ENCODE peak calls at places on chromosomes 4 and X, in five cellular contexts. One of them, this sample, is unnamed.

GRCh38 chr4:37584530-37585060 is 101.6 kb downstream of the RELL1 start:
- DNase-seq in stimulated activated CD8-positive, alpha-beta memory T cell treated with anti-CD3 and anti-CD28 coated beads, Interleukin-7, amount 100 ng/mL, for 24 hours: no peak
- DNase-seq in astrocyte: no peak
- DNase-seq in stimulated activated CD4-positive, alpha-beta T cell treated with anti-CD3 and anti-CD28 coated beads, Interleukin-15, amount 100 ng/mL, for 1 hour: no peak
- DNase-seq in left lung: no peak
- DNase-seq in this sample: no peak

GRCh38 chr4:21447320-21448055 is 501.1 kb downstream of the KCNIP4 start:
- DNase-seq in stimulated activated CD8-positive, alpha-beta memory T cell treated with anti-CD3 and anti-CD28 coated beads, Interleukin-7, amount 100 ng/mL, for 24 hours: no peak
- DNase-seq in astrocyte: no peak
- DNase-seq in stimulated activated CD4-positive, alpha-beta T cell treated with anti-CD3 and anti-CD28 coated beads, Interleukin-15, amount 100 ng/mL, for 1 hour: no peak
- DNase-seq in left lung: no peak
- DNase-seq in this sample: no peak

GRCh38 chr4:1044469-1045192 is 33.2 kb downstream of the FGFRL1 start:
- DNase-seq in stimulated activated CD8-positive, alpha-beta memory T cell treated with anti-CD3 and anti-CD28 coated beads, Interleukin-7, amount 100 ng/mL, for 24 hours: no peak
- DNase-seq in astrocyte: no peak
- DNase-seq in stimulated activated CD4-positive, alpha-beta T cell treated with anti-CD3 and anti-CD28 coated beads, Interleukin-15, amount 100 ng/mL, for 1 hour: no peak
- DNase-seq in left lung: peak
- DNase-seq in this sample: peak

GRCh38 chr4:3285558-3286334 is 7.1 kb upstream of the RGS12 start:
- DNase-seq in stimulated activated CD8-positive, alpha-beta memory T cell treated with anti-CD3 and anti-CD28 coated beads, Interleukin-7, amount 100 ng/mL, for 24 hours: no peak
- DNase-seq in astrocyte: peak
- DNase-seq in stimulated activated CD4-positive, alpha-beta T cell treated with anti-CD3 and anti-CD28 coated beads, Interleukin-15, amount 100 ng/mL, for 1 hour: no peak
- DNase-seq in left lung: peak
- DNase-seq in this sample: peak

GRCh38 chr4:110970642-110971041 is 347.8 kb upstream of the PITX2 start:
- DNase-seq in stimulated activated CD8-positive, alpha-beta memory T cell treated with anti-CD3 and anti-CD28 coated beads, Interleukin-7, amount 100 ng/mL, for 24 hours: no peak
- DNase-seq in astrocyte: peak
- DNase-seq in stimulated activated CD4-positive, alpha-beta T cell treated with anti-CD3 and anti-CD28 coated beads, Interleukin-15, amount 100 ng/mL, for 1 hour: no peak
- DNase-seq in left lung: no peak
- DNase-seq in this sample: no peak

GRCh38 chr4:151358266-151358665 is 32.9 kb upstream of the SH3D19 start:
- DNase-seq in stimulated activated CD8-positive, alpha-beta memory T cell treated with anti-CD3 and anti-CD28 coated beads, Interleukin-7, amount 100 ng/mL, for 24 hours: no peak
- DNase-seq in astrocyte: no peak
- DNase-seq in stimulated activated CD4-positive, alpha-beta T cell treated with anti-CD3 and anti-CD28 coated beads, Interleukin-15, amount 100 ng/mL, for 1 hour: no peak
- DNase-seq in left lung: no peak
- DNase-seq in this sample: no peak

GRCh38 chr4:164383187-164384181 is 370.4 kb upstream of the SMIM31 start:
- DNase-seq in stimulated activated CD8-positive, alpha-beta memory T cell treated with anti-CD3 and anti-CD28 coated beads, Interleukin-7, amount 100 ng/mL, for 24 hours: no peak
- DNase-seq in astrocyte: peak
- DNase-seq in stimulated activated CD4-positive, alpha-beta T cell treated with anti-CD3 and anti-CD28 coated beads, Interleukin-15, amount 100 ng/mL, for 1 hour: no peak
- DNase-seq in left lung: no peak
- DNase-seq in this sample: no peak

GRCh38 chr4:152100378-152101201 is 339.8 kb upstream of the GATB start:
- DNase-seq in stimulated activated CD8-positive, alpha-beta memory T cell treated with anti-CD3 and anti-CD28 coated beads, Interleukin-7, amount 100 ng/mL, for 24 hours: peak
- DNase-seq in astrocyte: no peak
- DNase-seq in stimulated activated CD4-positive, alpha-beta T cell treated with anti-CD3 and anti-CD28 coated beads, Interleukin-15, amount 100 ng/mL, for 1 hour: peak
- DNase-seq in left lung: no peak
- DNase-seq in this sample: no peak

GRCh38 chrX:16826207-16826606 is 39.9 kb downstream of the TXLNG start:
- DNase-seq in stimulated activated CD8-positive, alpha-beta memory T cell treated with anti-CD3 and anti-CD28 coated beads, Interleukin-7, amount 100 ng/mL, for 24 hours: no peak
- DNase-seq in astrocyte: peak
- DNase-seq in stimulated activated CD4-positive, alpha-beta T cell treated with anti-CD3 and anti-CD28 coated beads, Interleukin-15, amount 100 ng/mL, for 1 hour: no peak
- DNase-seq in left lung: no peak
- DNase-seq in this sample: no peak

GRCh38 chr4:2436301-2436700 is 17.5 kb downstream of the CFAP99 start:
- DNase-seq in stimulated activated CD8-positive, alpha-beta memory T cell treated with anti-CD3 and anti-CD28 coated beads, Interleukin-7, amount 100 ng/mL, for 24 hours: no peak
- DNase-seq in astrocyte: no peak
- DNase-seq in stimulated activated CD4-positive, alpha-beta T cell treated with anti-CD3 and anti-CD28 coated beads, Interleukin-15, amount 100 ng/mL, for 1 hour: no peak
- DNase-seq in left lung: no peak
- DNase-seq in this sample: no peak

GRCh38 chrX:11458175-11458574 is 165.0 kb downstream of the AMELX start:
- DNase-seq in stimulated activated CD8-positive, alpha-beta memory T cell treated with anti-CD3 and anti-CD28 coated beads, Interleukin-7, amount 100 ng/mL, for 24 hours: no peak
- DNase-seq in astrocyte: peak
- DNase-seq in stimulated activated CD4-positive, alpha-beta T cell treated with anti-CD3 and anti-CD28 coated beads, Interleukin-15, amount 100 ng/mL, for 1 hour: no peak
- DNase-seq in left lung: no peak
- DNase-seq in this sample: no peak

GRCh38 chr4:185801471-185801870 is 10.5 kb downstream of the SORBS2 start:
- DNase-seq in stimulated activated CD8-positive, alpha-beta memory T cell treated with anti-CD3 and anti-CD28 coated beads, Interleukin-7, amount 100 ng/mL, for 24 hours: no peak
- DNase-seq in astrocyte: no peak
- DNase-seq in stimulated activated CD4-positive, alpha-beta T cell treated with anti-CD3 and anti-CD28 coated beads, Interleukin-15, amount 100 ng/mL, for 1 hour: no peak
- DNase-seq in left lung: no peak
- DNase-seq in this sample: no peak

GRCh38 chr4:150336676-150337412 is 245.1 kb upstream of the MAB21L2 start:
- DNase-seq in stimulated activated CD8-positive, alpha-beta memory T cell treated with anti-CD3 and anti-CD28 coated beads, Interleukin-7, amount 100 ng/mL, for 24 hours: no peak
- DNase-seq in astrocyte: no peak
- DNase-seq in stimulated activated CD4-positive, alpha-beta T cell treated with anti-CD3 and anti-CD28 coated beads, Interleukin-15, amount 100 ng/mL, for 1 hour: no peak
- DNase-seq in left lung: no peak
- DNase-seq in this sample: no peak

GRCh38 chrX:46447384-46447783 is 97.8 kb downstream of the ZNF674 start:
- DNase-seq in stimulated activated CD8-positive, alpha-beta memory T cell treated with anti-CD3 and anti-CD28 coated beads, Interleukin-7, amount 100 ng/mL, for 24 hours: no peak
- DNase-seq in astrocyte: peak
- DNase-seq in stimulated activated CD4-positive, alpha-beta T cell treated with anti-CD3 and anti-CD28 coated beads, Interleukin-15, amount 100 ng/mL, for 1 hour: no peak
- DNase-seq in left lung: no peak
- DNase-seq in this sample: peak

GRCh38 chr4:106981431-106981830 is 54.7 kb downstream of the DKK2 start:
- DNase-seq in stimulated activated CD8-positive, alpha-beta memory T cell treated with anti-CD3 and anti-CD28 coated beads, Interleukin-7, amount 100 ng/mL, for 24 hours: no peak
- DNase-seq in astrocyte: no peak
- DNase-seq in stimulated activated CD4-positive, alpha-beta T cell treated with anti-CD3 and anti-CD28 coated beads, Interleukin-15, amount 100 ng/mL, for 1 hour: no peak
- DNase-seq in left lung: no peak
- DNase-seq in this sample: no peak

GRCh38 chrX:37922926-37923325 is 75.6 kb upstream of the DYNLT3 start:
- DNase-seq in stimulated activated CD8-positive, alpha-beta memory T cell treated with anti-CD3 and anti-CD28 coated beads, Interleukin-7, amount 100 ng/mL, for 24 hours: no peak
- DNase-seq in astrocyte: peak
- DNase-seq in stimulated activated CD4-positive, alpha-beta T cell treated with anti-CD3 and anti-CD28 coated beads, Interleukin-15, amount 100 ng/mL, for 1 hour: no peak
- DNase-seq in left lung: no peak
- DNase-seq in this sample: no peak

GRCh38 chr4:76897522-76898384 is at the start of gene SOWAHB:
- DNase-seq in stimulated activated CD8-positive, alpha-beta memory T cell treated with anti-CD3 and anti-CD28 coated beads, Interleukin-7, amount 100 ng/mL, for 24 hours: no peak
- DNase-seq in astrocyte: no peak
- DNase-seq in stimulated activated CD4-positive, alpha-beta T cell treated with anti-CD3 and anti-CD28 coated beads, Interleukin-15, amount 100 ng/mL, for 1 hour: no peak
- DNase-seq in left lung: peak
- DNase-seq in this sample: no peak

GRCh38 chr4:71995297-71995696 is 36.5 kb upstream of the NPFFR2 start:
- DNase-seq in stimulated activated CD8-positive, alpha-beta memory T cell treated with anti-CD3 and anti-CD28 coated beads, Interleukin-7, amount 100 ng/mL, for 24 hours: no peak
- DNase-seq in astrocyte: no peak
- DNase-seq in stimulated activated CD4-positive, alpha-beta T cell treated with anti-CD3 and anti-CD28 coated beads, Interleukin-15, amount 100 ng/mL, for 1 hour: no peak
- DNase-seq in left lung: no peak
- DNase-seq in this sample: no peak

GRCh38 chr4:113961322-113961698 is 18.1 kb downstream of the ARSJ start:
- DNase-seq in stimulated activated CD8-positive, alpha-beta memory T cell treated with anti-CD3 and anti-CD28 coated beads, Interleukin-7, amount 100 ng/mL, for 24 hours: no peak
- DNase-seq in astrocyte: peak
- DNase-seq in stimulated activated CD4-positive, alpha-beta T cell treated with anti-CD3 and anti-CD28 coated beads, Interleukin-15, amount 100 ng/mL, for 1 hour: no peak
- DNase-seq in left lung: no peak
- DNase-seq in this sample: no peak

GRCh38 chr4:89069481-89069880 is 12.5 kb upstream of the FAM13A start:
- DNase-seq in stimulated activated CD8-positive, alpha-beta memory T cell treated with anti-CD3 and anti-CD28 coated beads, Interleukin-7, amount 100 ng/mL, for 24 hours: no peak
- DNase-seq in astrocyte: no peak
- DNase-seq in stimulated activated CD4-positive, alpha-beta T cell treated with anti-CD3 and anti-CD28 coated beads, Interleukin-15, amount 100 ng/mL, for 1 hour: no peak
- DNase-seq in left lung: no peak
- DNase-seq in this sample: no peak

GRCh38 chr4:19438228-19438627 is 813.5 kb upstream of the SLIT2 start:
- DNase-seq in stimulated activated CD8-positive, alpha-beta memory T cell treated with anti-CD3 and anti-CD28 coated beads, Interleukin-7, amount 100 ng/mL, for 24 hours: no peak
- DNase-seq in astrocyte: peak
- DNase-seq in stimulated activated CD4-positive, alpha-beta T cell treated with anti-CD3 and anti-CD28 coated beads, Interleukin-15, amount 100 ng/mL, for 1 hour: no peak
- DNase-seq in left lung: no peak
- DNase-seq in this sample: no peak

GRCh38 chrX:46324166-46324565 is 221.1 kb downstream of the ZNF674 start:
- DNase-seq in stimulated activated CD8-positive, alpha-beta memory T cell treated with anti-CD3 and anti-CD28 coated beads, Interleukin-7, amount 100 ng/mL, for 24 hours: no peak
- DNase-seq in astrocyte: no peak
- DNase-seq in stimulated activated CD4-positive, alpha-beta T cell treated with anti-CD3 and anti-CD28 coated beads, Interleukin-15, amount 100 ng/mL, for 1 hour: no peak
- DNase-seq in left lung: no peak
- DNase-seq in this sample: no peak

GRCh38 chrX:150198776-150199175 is 164.3 kb upstream of the MAMLD1 start:
- DNase-seq in stimulated activated CD8-positive, alpha-beta memory T cell treated with anti-CD3 and anti-CD28 coated beads, Interleukin-7, amount 100 ng/mL, for 24 hours: no peak
- DNase-seq in astrocyte: no peak
- DNase-seq in stimulated activated CD4-positive, alpha-beta T cell treated with anti-CD3 and anti-CD28 coated beads, Interleukin-15, amount 100 ng/mL, for 1 hour: no peak
- DNase-seq in left lung: no peak
- DNase-seq in this sample: no peak

GRCh38 chr4:173538148-173538902 is 8.3 kb upstream of the HAND2 start:
- DNase-seq in stimulated activated CD8-positive, alpha-beta memory T cell treated with anti-CD3 and anti-CD28 coated beads, Interleukin-7, amount 100 ng/mL, for 24 hours: no peak
- DNase-seq in astrocyte: no peak
- DNase-seq in stimulated activated CD4-positive, alpha-beta T cell treated with anti-CD3 and anti-CD28 coated beads, Interleukin-15, amount 100 ng/mL, for 1 hour: no peak
- DNase-seq in left lung: no peak
- DNase-seq in this sample: no peak

GRCh38 chrX:82412851-82413250 is 1095.2 kb upstream of the POU3F4 start:
- DNase-seq in stimulated activated CD8-positive, alpha-beta memory T cell treated with anti-CD3 and anti-CD28 coated beads, Interleukin-7, amount 100 ng/mL, for 24 hours: no peak
- DNase-seq in astrocyte: no peak
- DNase-seq in stimulated activated CD4-positive, alpha-beta T cell treated with anti-CD3 and anti-CD28 coated beads, Interleukin-15, amount 100 ng/mL, for 1 hour: no peak
- DNase-seq in left lung: no peak
- DNase-seq in this sample: no peak